ENCODE peak calls at places on chromosomes 3 and 15, in four cellular contexts. U is tibial nerve, T is heart right ventricle, E is H9. G is an unnamed sample.

GRCh38 chr15:41988896-41989572 is 16.7 kb upstream of the EHD4 start:
- DNase-seq in U (no peak), T (no peak), E (no peak), G (no peak)

GRCh38 chr3:106750092-106750491 is 627.1 kb upstream of the CCDC54 start:
- DNase-seq in U (no peak), T (no peak), E (no peak), G (no peak)

GRCh38 chr3:72821170-72821781 is 27.0 kb downstream of the SHQ1 start:
- DNase-seq in U (no peak), T (peak; percentile 69), E (no peak), G (no peak)

GRCh38 chr3:171185959-171186358 is 159.4 kb upstream of the SLC2A2 start:
- DNase-seq in U (no peak), T (no peak), E (no peak), G (no peak)

GRCh38 chr3:101074518-101074917 is 81.3 kb upstream of the ABI3BP start:
- DNase-seq in U (no peak), T (no peak), E (no peak), G (no peak)

GRCh38 chr3:106007512-106007911 is 138.7 kb upstream of the CBLB start:
- DNase-seq in U (no peak), T (no peak), E (no peak), G (no peak)

GRCh38 chr3:153829596-153830170 is 291.5 kb upstream of the ARHGEF26 start:
- DNase-seq in U (no peak), T (no peak), E (no peak), G (no peak)

GRCh38 chr3:119352863-119353527 is 58.8 kb downstream of the ARHGAP31 start:
- DNase-seq in U (peak; percentile 37), T (peak; percentile 20), E (no peak), G (no peak)

GRCh38 chr15:100330629-100331215 is 11.1 kb downstream of the ADAMTS17 start:
- DNase-seq in U (no peak), T (no peak), E (peak; percentile 15), G (no peak)

GRCh38 chr3:147380271-147380995 is 25.9 kb downstream of the ZIC4 start:
- DNase-seq in U (no peak), T (no peak), E (peak; percentile 40), G (no peak)

GRCh38 chr3:184500344-184500923 is 61.2 kb upstream of the EPHB3 start:
- DNase-seq in U (no peak), T (no peak), E (no peak), G (no peak)

GRCh38 chr3:133979553-133979952 is 50.2 kb downstream of the SLCO2A1 start:
- DNase-seq in U (no peak), T (no peak), E (no peak), G (no peak)

GRCh38 chr3:66507631-66508260 is 6.9 kb upstream of the LRIG1 start:
- DNase-seq in U (no peak), T (peak; percentile 60), E (no peak), G (no peak)

GRCh38 chr15:77473328-77473727 is 52.6 kb downstream of the HMG20A start:
- DNase-seq in U (no peak), T (no peak), E (no peak), G (no peak)

GRCh38 chr15:99738047-99738847 is 5.0 kb upstream of the LYSMD4 start:
- DNase-seq in U (no peak), T (no peak), E (no peak), G (no peak)

GRCh38 chr3:127775398-127776109 is 46.8 kb downstream of the MGLL start:
- DNase-seq in U (peak; percentile 46), T (peak; percentile 78), E (no peak), G (no peak)

GRCh38 chr15:91867581-91868026 is 14.1 kb downstream of the SLCO3A1 start:
- DNase-seq in U (no peak), T (peak; percentile 86), E (peak; percentile 73), G (peak; percentile 83)

GRCh38 chr3:13709706-13710105 is 160.8 kb downstream of the FBLN2 start:
- DNase-seq in U (peak; percentile 3), T (peak; percentile 1), E (no peak), G (no peak)

GRCh38 chr3:186218423-186218822 is 109.5 kb upstream of the ETV5 start:
- DNase-seq in U (no peak), T (no peak), E (no peak), G (no peak)

GRCh38 chr3:156604642-156605144 is 49.8 kb upstream of the SSR3 start:
- DNase-seq in U (no peak), T (no peak), E (no peak), G (no peak)

GRCh38 chr3:156304406-156304805 is 184.0 kb downstream of the KCNAB1 start:
- DNase-seq in U (no peak), T (no peak), E (no peak), G (no peak)

GRCh38 chr15:35243758-35244157 is 158.7 kb upstream of the NANOGP8 start:
- DNase-seq in U (no peak), T (no peak), E (no peak), G (no peak)

GRCh38 chr3:47515864-47516319 is 2.4 kb upstream of the ELP6 start:
- DNase-seq in U (no peak), T (no peak), E (no peak), G (no peak)

GRCh38 chr15:35690698-35691116 is 144.7 kb upstream of the DPH6 start:
- DNase-seq in U (peak; percentile 46), T (no peak), E (no peak), G (no peak)

GRCh38 chr15:73079570-73079969 is 27.3 kb downstream of the NEO1 start:
- DNase-seq in U (no peak), T (no peak), E (no peak), G (no peak)

GRCh38 chr3:56835626-56836025 is 33.9 kb upstream of the ARHGEF3 start:
- DNase-seq in U (no peak), T (no peak), E (no peak), G (no peak)

GRCh38 chr15:48798319-48798718 is 12.6 kb downstream of the CEP152 start:
- DNase-seq in U (no peak), T (no peak), E (peak; percentile 32), G (no peak)

GRCh38 chr3:75180235-75180944 is 483.7 kb upstream of the FRG2C start:
- DNase-seq in U (no peak), T (no peak), E (no peak), G (no peak)

GRCh38 chr3:107676469-107677309 is 153.9 kb downstream of the BBX start:
- DNase-seq in U (no peak), T (no peak), E (no peak), G (no peak)

GRCh38 chr3:5250467-5251195 is 63.1 kb downstream of the EDEM1 start:
- DNase-seq in U (no peak), T (no peak), E (no peak), G (no peak)

GRCh38 chr3:19885468-19885867 is 48.5 kb downstream of the EFHB start:
- DNase-seq in U (no peak), T (peak; percentile 8), E (peak; percentile 35), G (peak; percentile 15)
- TF ChIP-seq CTCF in U (peak; percentile 27), T (peak; percentile 53), E (peak; percentile 81), G (peak; percentile 20)

GRCh38 chr3:48770187-48770502 is 53.1 kb upstream of the IP6K2 start:
- DNase-seq in U (no peak), T (no peak), E (no peak), G (no peak)

DNA sequence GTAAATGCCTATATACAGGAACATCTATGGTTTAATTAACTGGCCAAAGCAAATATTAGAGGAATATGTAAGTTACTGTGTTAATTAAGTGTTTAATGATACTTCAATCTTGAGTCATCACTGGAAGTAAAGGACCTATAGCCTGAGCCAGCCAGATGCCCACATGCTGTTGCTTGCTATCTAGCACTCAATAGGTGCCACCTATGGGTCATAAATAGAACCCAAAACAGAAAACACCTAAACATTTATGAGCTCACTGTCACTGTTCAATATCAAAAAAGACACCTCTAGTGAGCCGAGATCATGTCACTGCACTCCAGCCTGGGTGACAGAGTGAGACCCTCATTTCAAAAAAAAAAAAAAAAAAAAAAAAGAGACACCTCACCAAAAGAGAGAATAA is 48.4 kb upstream of the IP6K2 start:
- DNase-seq in U (no peak), T (no peak), E (no peak), G (no peak)
- TF ChIP-seq CTCF in U (no peak), T (peak; percentile 4), E (peak; percentile 43), G (no peak)

DNA sequence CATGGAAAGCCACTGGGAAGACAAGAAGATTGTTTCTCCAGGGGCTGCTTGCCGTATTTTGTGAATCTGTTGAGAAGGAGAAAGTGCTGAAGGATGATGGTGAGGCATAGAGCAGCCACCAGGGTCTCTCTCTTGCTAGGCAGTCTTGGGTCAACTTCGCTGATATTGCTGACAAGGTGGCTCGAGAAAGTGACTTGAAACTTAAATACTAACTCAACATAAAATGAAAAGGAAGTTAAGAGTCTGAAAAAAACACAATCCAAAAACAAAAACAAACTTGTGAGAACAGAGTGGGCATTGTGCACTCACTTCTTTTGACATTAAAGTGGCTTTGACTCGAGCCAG is 90.1 kb downstream of the CHST2 start:
- DNase-seq in U (no peak), T (no peak), E (no peak), G (no peak)
- TF ChIP-seq CTCF in U (no peak), T (no peak), E (peak; percentile 8), G (no peak)

GRCh38 chr15:81056276-81056675 is 55.6 kb downstream of the TLNRD1 start:
- DNase-seq in U (no peak), T (no peak), E (no peak), G (no peak)

GRCh38 chr15:81050806-81051205 is 50.1 kb downstream of the TLNRD1 start:
- DNase-seq in U (no peak), T (no peak), E (no peak), G (no peak)

GRCh38 chr15:81053621-81054020 is 52.9 kb downstream of the TLNRD1 start:
- DNase-seq in U (no peak), T (no peak), E (no peak), G (no peak)

GRCh38 chr15:81052046-81052445 is 51.3 kb downstream of the TLNRD1 start:
- DNase-seq in U (no peak), T (no peak), E (no peak), G (no peak)

GRCh38 chr15:81054236-81054635 is 53.5 kb downstream of the TLNRD1 start:
- DNase-seq in U (no peak), T (no peak), E (no peak), G (no peak)
- TF ChIP-seq CTCF in U (no peak), T (no peak), E (no peak), G (no peak)

GRCh38 chr3:141279074-141279945 is 47.7 kb downstream of the PXYLP1 start:
- DNase-seq in U (no peak), T (no peak), E (no peak), G (peak; percentile 14)
- TF ChIP-seq CTCF in U (peak; percentile 53), T (peak; percentile 63), E (peak; percentile 70), G (no peak)

GRCh38 chr3:52845691-52846426 is 11.0 kb upstream of the MUSTN1 start:
- DNase-seq in U (no peak), T (peak; percentile 41), E (no peak), G (no peak)
- TF ChIP-seq CTCF in U (peak; percentile 44), T (peak; percentile 49), E (peak; percentile 61), G (peak; percentile 23)